ENCODE peak calls at places on chromosomes 2 and 18, in four cellular contexts. M is IMR-90, I is uterus, E is Peyer's patch. K is an unnamed sample.

GRCh38 chr2:16643099-16643498 is 22.5 kb downstream of the CYRIA start:
- DNase-seq in M (no peak), I (no peak), E (no peak), K (no peak)

GRCh38 chr18:46071894-46072867 is at the start of gene PSTPIP2:
- DNase-seq in E (peak; percentile 43), I (peak; percentile 58), M (peak; percentile 54), K (peak; percentile 80)

GRCh38 chr2:191412353-191412752 is 167.1 kb downstream of the MYO1B start:
- DNase-seq in I (no peak), E (no peak), M (no peak), K (no peak)

GRCh38 chr2:191617589-191617988 is 60.3 kb upstream of the NABP1 start:
- DNase-seq in I (no peak), M (no peak), E (peak; percentile 53), K (peak; percentile 19)

GRCh38 chr18:23038712-23039111 is 96.6 kb upstream of the CABLES1 start:
- DNase-seq in E (no peak), I (no peak), M (peak; percentile 53), K (no peak)

GRCh38 chr18:58004317-58004716 is 39.7 kb upstream of the NEDD4L start:
- DNase-seq in I (no peak), M (peak; percentile 81), E (no peak), K (no peak)

GRCh38 chr2:102505290-102505689 is 32.3 kb downstream of the SLC9A4 start:
- DNase-seq in I (no peak), E (no peak), M (no peak), K (no peak)

GRCh38 chr2:64214281-64215115 is 70.3 kb upstream of the PELI1 start:
- DNase-seq in I (no peak), E (peak; percentile 40), M (no peak), K (no peak)

GRCh38 chr2:98911376-98912154 is 24.5 kb downstream of the CRACDL start:
- DNase-seq in I (no peak), E (no peak), M (peak; percentile 10), K (no peak)

GRCh38 chr2:224941958-224942357 is 100.3 kb downstream of the DOCK10 start:
- DNase-seq in E (no peak), M (no peak), I (no peak), K (no peak)

GRCh38 chr2:12284487-12284886 is 432.2 kb upstream of the TRIB2 start:
- DNase-seq in I (no peak), E (no peak), M (peak; percentile 60), K (no peak)

GRCh38 chr2:218664653-218665052 is 5.2 kb downstream of the BCS1L start:
- DNase-seq in E (no peak), I (no peak), M (no peak), K (no peak)

GRCh38 chr2:185006481-185006880 is 408.2 kb downstream of the ZNF804A start:
- DNase-seq in I (no peak), E (no peak), M (no peak), K (no peak)

GRCh38 chr2:13201924-13202323 is 485.2 kb downstream of the TRIB2 start:
- DNase-seq in M (no peak), E (no peak), I (no peak), K (no peak)

GRCh38 chr18:261398-262073 is 6.3 kb downstream of the THOC1 start:
- DNase-seq in I (no peak), M (peak; percentile 15), E (no peak), K (no peak)

GRCh38 chr2:63975437-63976124 is 43.6 kb downstream of the VPS54 start:
- DNase-seq in E (no peak), I (no peak), M (no peak), K (no peak)

GRCh38 chr2:99572798-99573197 is 83.0 kb upstream of the REV1 start:
- DNase-seq in M (no peak), E (no peak), I (no peak), K (no peak)

GRCh38 chr2:223860809-223861738 is 23.7 kb upstream of the AP1S3 start:
- DNase-seq in M (peak; percentile 77), I (no peak), E (no peak), K (peak; percentile 57)

GRCh38 chr2:162266468-162266754 is 23.2 kb upstream of the FAP start:
- DNase-seq in M (no peak), E (no peak), I (no peak), K (no peak)

GRCh38 chr2:218898109-218898878 is 17.6 kb downstream of the WNT10A start:
- DNase-seq in I (peak; percentile 72), E (peak; percentile 83), M (peak; percentile 18), K (peak; percentile 84)

GRCh38 chr18:79421275-79421857 is 25.6 kb downstream of the NFATC1 start:
- DNase-seq in M (no peak), E (no peak), I (no peak), K (no peak)

GRCh38 chr18:74229005-74229404 is 62.8 kb downstream of the CYB5A start:
- DNase-seq in E (no peak), M (no peak), I (no peak), K (no peak)

GRCh38 chr18:42028232-42028832 is 73.3 kb downstream of the PIK3C3 start:
- DNase-seq in E (no peak), I (no peak), M (peak; percentile 38), K (no peak)

GRCh38 chr18:58104071-58104470 is 60.0 kb downstream of the NEDD4L start:
- DNase-seq in M (no peak), E (no peak), I (no peak), K (no peak)

GRCh38 chr18:75101916-75102315 is 107.0 kb downstream of the PTGR3 start:
- DNase-seq in E (no peak), I (no peak), M (no peak), K (no peak)

GRCh38 chr2:203059567-203059966 is 44.9 kb downstream of the NBEAL1 start:
- DNase-seq in E (no peak), M (no peak), I (no peak), K (no peak)
- H3K36me3 ChIP-seq in E (no peaks in the 10 kb centered on the region), M (peaks cover 16% of the 10 kb centered on the region), I (no peaks in the 10 kb centered on the region), K (no peaks in the 10 kb centered on the region)

GRCh38 chr18:62543021-62543420 is 20.2 kb downstream of the ZCCHC2 start:
- DNase-seq in E (no peak), I (no peak), M (no peak), K (no peak)
- H3K36me3 ChIP-seq in E (peaks cover 3% of the 10 kb centered on the region), I (no peaks in the 10 kb centered on the region), M (peaks cover 11% of the 10 kb centered on the region), K (no peaks in the 10 kb centered on the region)

GRCh38 chr2:241173557-241173956 is 14.9 kb upstream of the ANO7 start:
- DNase-seq in M (no peak), I (no peak), E (no peak), K (no peak)

GRCh38 chr2:241163601-241164118 is 13.4 kb downstream of the PPP1R7 start:
- DNase-seq in I (no peak), E (no peak), M (no peak), K (no peak)

DNA sequence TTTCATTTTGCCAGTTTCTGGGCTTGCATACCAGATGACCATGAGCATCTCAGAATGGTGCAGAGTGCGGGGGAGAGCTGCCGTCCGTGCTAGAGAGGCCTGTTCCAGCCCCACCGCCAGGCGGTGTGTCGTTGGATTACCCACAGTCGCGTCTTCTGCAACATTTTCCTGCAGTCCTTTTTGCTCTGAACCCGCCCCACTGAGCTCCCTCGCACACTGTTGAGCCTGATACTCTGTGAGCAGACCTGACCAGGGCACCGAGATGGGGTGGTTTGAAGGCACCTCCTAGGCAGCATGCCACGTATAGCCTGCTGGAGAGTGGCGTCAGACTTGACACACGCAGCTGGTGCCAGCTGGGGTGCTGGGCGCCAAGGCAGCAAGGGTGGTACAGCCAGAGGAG is 18.1 kb downstream of the PPP1R7 start:
- DNase-seq in E (no peak), I (no peak), M (no peak), K (no peak)
- H3K36me3 ChIP-seq in E (no peaks in the 10 kb centered on the region), I (no peaks in the 10 kb centered on the region), M (peaks cover 47% of the 10 kb centered on the region), K (peaks cover 12% of the 10 kb centered on the region)

GRCh38 chr2:226508005-226508404 is 291.6 kb downstream of the IRS1 start:
- DNase-seq in E (no peak), I (no peak), M (no peak), K (no peak)

GRCh38 chr2:226511327-226511726 is 288.3 kb downstream of the IRS1 start:
- DNase-seq in I (no peak), M (no peak), E (no peak), K (no peak)

DNA sequence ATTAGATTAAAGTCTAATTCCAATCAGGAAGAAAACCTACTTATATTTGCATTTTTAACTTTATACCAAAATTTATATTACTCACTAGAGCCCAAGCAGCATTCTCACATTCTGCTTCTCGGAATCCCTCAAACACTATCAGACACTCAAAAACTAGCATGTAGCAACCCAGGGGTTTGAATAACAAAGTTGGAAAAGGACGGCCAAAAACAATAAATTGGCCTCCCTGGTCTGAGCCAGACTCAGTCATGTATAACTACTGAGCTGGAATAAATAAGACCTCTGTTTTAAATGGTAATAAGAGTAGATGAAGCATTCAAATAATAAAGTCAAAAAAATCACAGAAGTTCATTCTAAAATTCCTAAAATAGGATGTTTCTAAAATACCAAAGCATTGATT is 290.9 kb downstream of the IRS1 start:
- DNase-seq in I (no peak), M (no peak), E (no peak), K (no peak)
- H3K36me3 ChIP-seq in I (no peaks in the 10 kb centered on the region), M (no peaks in the 10 kb centered on the region), E (no peaks in the 10 kb centered on the region), K (no peaks in the 10 kb centered on the region)

GRCh38 chr18:76938619-76939018 is 116.3 kb downstream of the ZNF236 start:
- DNase-seq in E (no peak), I (no peak), M (no peak), K (no peak)

GRCh38 chr18:76937597-76937996 is 115.2 kb downstream of the ZNF236 start:
- DNase-seq in I (no peak), M (peak; percentile 45), E (no peak), K (no peak)

GRCh38 chr18:76941284-76941683 is 118.9 kb downstream of the ZNF236 start:
- DNase-seq in I (no peak), M (no peak), E (no peak), K (no peak)

GRCh38 chr18:76935722-76936337 is 113.5 kb downstream of the ZNF236 start:
- DNase-seq in E (no peak), I (no peak), M (no peak), K (no peak)

GRCh38 chr18:76936877-76937276 is 114.5 kb downstream of the ZNF236 start:
- DNase-seq in I (no peak), E (no peak), M (no peak), K (no peak)
- H3K36me3 ChIP-seq in I (no peaks in the 10 kb centered on the region), E (no peaks in the 10 kb centered on the region), M (peaks cover 30% of the 10 kb centered on the region), K (no peaks in the 10 kb centered on the region)

GRCh38 chr2:10668402-10669012 is 21.3 kb downstream of the NOL10 start:
- DNase-seq in M (peak; percentile 69), I (no peak), E (no peak), K (no peak)
- H3K36me3 ChIP-seq in M (peaks cover 7% of the 10 kb centered on the region), I (no peaks in the 10 kb centered on the region), E (no peaks in the 10 kb centered on the region), K (peaks cover 17% of the 10 kb centered on the region)

K was measured in mucosa of descending colon.